ENCODE peak calls at places on chromosomes 11 and 22, in four cellular contexts. N, H, J and K are unnamed samples.

GRCh38 chr11:5092821-5093585 is 23.6 kb downstream of the OR52E1 start:
- ATAC-seq in N (no peak), H (no peak), J (no peak), K (no peak)

GRCh38 chr11:64385953-64386704 is 27.2 kb downstream of the RPS6KA4 start:
- ATAC-seq in N (no peak), H (no peak), J (peak), K (no peak)

GRCh38 chr22:46596819-46597218 is 23.4 kb upstream of the GRAMD4 start:
- ATAC-seq in N (no peak), H (no peak), J (no peak), K (no peak)

GRCh38 chr22:25407859-25408229 is 156.6 kb upstream of the GRK3 start:
- ATAC-seq in J (no peak), H (no peak), N (no peak), K (no peak)

GRCh38 chr11:18853086-18853720 is 61.6 kb upstream of the PTPN5 start:
- ATAC-seq in H (no peak), N (no peak), J (no peak), K (no peak)

GRCh38 chr22:19336133-19337075 is 44.9 kb upstream of the CLTCL1 start:
- ATAC-seq in N (no peak), J (no peak), H (no peak), K (no peak)

GRCh38 chr22:31753005-31753633 is 700 bp upstream of the DEPDC5 start:
- ATAC-seq in H (no peak), J (no peak), N (no peak), K (no peak)

GRCh38 chr11:32891657-32892354 is 805 bp upstream of the QSER1 start:
- ATAC-seq in N (no peak), H (no peak), J (no peak), K (peak)

GRCh38 chr11:76225122-76225584 is 18.9 kb upstream of the WNT11 start:
- ATAC-seq in J (no peak), N (peak), H (no peak), K (peak)

GRCh38 chr11:45678962-45679361 is 13.5 kb upstream of the CHST1 start:
- ATAC-seq in J (no peak), H (peak), N (no peak), K (no peak)

GRCh38 chr11:63508009-63508408 is 2.1 kb downstream of the LGALS12 start:
- ATAC-seq in N (peak), J (no peak), H (peak), K (no peak)

GRCh38 chr11:129278586-129279319 is 86.6 kb upstream of the ARHGAP32 start:
- ATAC-seq in H (no peak), J (peak), N (peak), K (peak)

GRCh38 chr22:22857607-22858558 is 29.7 kb upstream of the IGLL5 start:
- ATAC-seq in H (no peak), N (no peak), J (no peak), K (no peak)